ENCODE peak calls at places on chromosomes 7 and 10, in five cellular contexts. One of them, this sample, is unnamed.

GRCh38 chr7:30681262-30682130 is 760 bp downstream of the CRHR2 start:
- DNase-seq in psoas muscle: no peak
- DNase-seq in bronchial epithelial cell: no peak
- DNase-seq in uterus: no peak
- DNase-seq in HCT116: no peak
- DNase-seq in this sample: no peak

GRCh38 chr10:83983578-83984255 is 155.6 kb upstream of the GHITM start:
- DNase-seq in uterus: no peak
- DNase-seq in HCT116: peak; percentile 23
- DNase-seq in bronchial epithelial cell: peak; percentile 88
- DNase-seq in psoas muscle: no peak
- DNase-seq in this sample: no peak

GRCh38 chr7:28488061-28488791 is 75.9 kb downstream of the CREB5 start:
- DNase-seq in HCT116: no peak
- DNase-seq in bronchial epithelial cell: peak; percentile 31
- DNase-seq in uterus: no peak
- DNase-seq in psoas muscle: no peak
- DNase-seq in this sample: no peak

GRCh38 chr10:2966134-2966533 is 101.2 kb upstream of the PFKP start:
- DNase-seq in psoas muscle: no peak
- DNase-seq in HCT116: no peak
- DNase-seq in uterus: no peak
- DNase-seq in bronchial epithelial cell: no peak
- DNase-seq in this sample: no peak

GRCh38 chr10:90947025-90947960 is 26.4 kb upstream of the ANKRD1 start:
- DNase-seq in HCT116: no peak
- DNase-seq in bronchial epithelial cell: no peak
- DNase-seq in uterus: no peak
- DNase-seq in psoas muscle: no peak
- DNase-seq in this sample: no peak

GRCh38 chr10:121702351-121703320 is 104.4 kb upstream of the FGFR2 start:
- DNase-seq in bronchial epithelial cell: peak; percentile 69
- DNase-seq in HCT116: no peak
- DNase-seq in psoas muscle: no peak
- DNase-seq in uterus: no peak
- DNase-seq in this sample: peak; percentile 11

GRCh38 chr10:93992400-93993030 is 1.2 kb upstream of the PLCE1 start:
- DNase-seq in psoas muscle: no peak
- DNase-seq in bronchial epithelial cell: no peak
- DNase-seq in uterus: no peak
- DNase-seq in HCT116: no peak
- DNase-seq in this sample: no peak

GRCh38 chr7:57403601-57404342 is 46.2 kb upstream of the ZNF716 start:
- DNase-seq in bronchial epithelial cell: no peak
- DNase-seq in uterus: no peak
- DNase-seq in HCT116: no peak
- DNase-seq in psoas muscle: peak; percentile 81
- DNase-seq in this sample: no peak

GRCh38 chr7:12800501-12800900 is 113.1 kb downstream of the ARL4A start:
- DNase-seq in psoas muscle: no peak
- DNase-seq in uterus: no peak
- DNase-seq in HCT116: no peak
- DNase-seq in bronchial epithelial cell: no peak
- DNase-seq in this sample: no peak

GRCh38 chr10:132520147-132520811 is 17.3 kb upstream of the INPP5A start:
- DNase-seq in bronchial epithelial cell: no peak
- DNase-seq in uterus: peak; percentile 82
- DNase-seq in HCT116: no peak
- DNase-seq in psoas muscle: peak; percentile 63
- DNase-seq in this sample: peak; percentile 85

GRCh38 chr10:24463683-24464426 is 254.9 kb downstream of the KIAA1217 start:
- DNase-seq in HCT116: no peak
- DNase-seq in bronchial epithelial cell: peak; percentile 98
- DNase-seq in uterus: peak; percentile 44
- DNase-seq in psoas muscle: no peak
- DNase-seq in this sample: no peak

GRCh38 chr10:119252470-119253151 is 45.2 kb downstream of the GRK5 start:
- DNase-seq in bronchial epithelial cell: no peak
- DNase-seq in HCT116: no peak
- DNase-seq in psoas muscle: no peak
- DNase-seq in uterus: no peak
- DNase-seq in this sample: no peak

GRCh38 chr10:119248681-119249080 is 41.3 kb downstream of the GRK5 start:
- DNase-seq in bronchial epithelial cell: no peak
- DNase-seq in psoas muscle: no peak
- DNase-seq in uterus: no peak
- DNase-seq in HCT116: no peak
- DNase-seq in this sample: no peak

GRCh38 chr10:119251315-119251708 is 43.9 kb downstream of the GRK5 start:
- DNase-seq in psoas muscle: no peak
- DNase-seq in uterus: peak; percentile 90
- DNase-seq in HCT116: no peak
- DNase-seq in bronchial epithelial cell: no peak
- DNase-seq in this sample: peak; percentile 33

GRCh38 chr10:119252051-119252465 is 44.7 kb downstream of the GRK5 start:
- DNase-seq in psoas muscle: peak; percentile 68
- DNase-seq in uterus: no peak
- DNase-seq in HCT116: no peak
- DNase-seq in bronchial epithelial cell: no peak
- DNase-seq in this sample: no peak

GRCh38 chr10:119250641-119251314 is 43.4 kb downstream of the GRK5 start:
- DNase-seq in bronchial epithelial cell: peak; percentile 95
- DNase-seq in HCT116: no peak
- DNase-seq in psoas muscle: no peak
- DNase-seq in uterus: no peak
- DNase-seq in this sample: peak; percentile 59
- H3K4me3 ChIP-seq in bronchial epithelial cell: no peak overlapping the region
- H3K4me3 ChIP-seq in HCT116: no peak overlapping the region
- H3K4me3 ChIP-seq in psoas muscle: no peak overlapping the region
- H3K4me3 ChIP-seq in uterus: no peak overlapping the region
- H3K4me3 ChIP-seq in this sample: no peak overlapping the region

DNA sequence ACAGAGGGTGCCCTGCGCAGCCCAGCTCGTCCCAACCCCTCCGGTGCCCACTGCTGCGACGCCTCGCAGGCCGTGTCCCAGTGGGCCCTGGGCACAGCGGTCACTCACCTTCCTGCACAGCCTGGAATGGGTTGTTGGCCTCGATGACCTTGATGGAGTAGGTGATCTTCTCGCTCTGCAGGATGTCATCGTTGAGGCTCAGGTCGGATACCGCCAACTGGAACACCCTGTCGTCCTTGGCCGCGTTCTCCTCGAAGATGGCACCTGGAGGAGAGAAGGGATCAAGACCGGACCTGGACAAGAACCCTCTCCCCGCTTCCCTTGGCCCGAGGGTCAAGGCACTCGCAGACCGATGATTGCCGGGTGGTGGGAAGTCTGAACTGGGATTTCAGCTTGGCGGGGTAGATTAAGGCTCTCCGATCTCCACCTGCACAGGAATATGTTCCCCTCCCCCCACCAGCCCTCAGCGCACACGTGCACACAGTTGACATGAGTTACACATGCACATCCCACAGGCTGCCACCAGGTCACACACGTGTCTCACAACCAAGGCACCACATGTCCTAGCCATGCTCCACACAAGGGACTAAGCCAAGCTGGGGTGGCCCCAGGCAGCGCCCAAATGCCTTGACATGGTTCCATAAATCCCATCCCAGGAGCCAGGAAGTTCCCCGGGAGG is 2.6 kb downstream of the GRID1 start:
- DNase-seq in psoas muscle: peak; percentile 36
- DNase-seq in bronchial epithelial cell: no peak
- DNase-seq in uterus: no peak
- DNase-seq in HCT116: no peak
- DNase-seq in this sample: no peak
- H3K27me3 ChIP-seq in psoas muscle: peaks cover 22% of the 10 kb centered on the region
- H3K27me3 ChIP-seq in bronchial epithelial cell: peaks cover 35% of the 10 kb centered on the region
- H3K27me3 ChIP-seq in uterus: no peaks in the 10 kb centered on the region
- H3K27me3 ChIP-seq in HCT116: no peaks in the 10 kb centered on the region
- H3K27me3 ChIP-seq in this sample: peaks cover 30% of the 10 kb centered on the region

GRCh38 chr7:94888542-94888941 is 18.9 kb upstream of the PPP1R9A start:
- DNase-seq in HCT116: peak; percentile 34
- DNase-seq in psoas muscle: no peak
- DNase-seq in uterus: no peak
- DNase-seq in bronchial epithelial cell: peak; percentile 32
- DNase-seq in this sample: no peak
- TF ChIP-seq CTCF in HCT116: peak; percentile 33
- TF ChIP-seq CTCF in psoas muscle: no peak
- TF ChIP-seq CTCF in uterus: no peak
- TF ChIP-seq CTCF in bronchial epithelial cell: peak; percentile 45
- TF ChIP-seq CTCF in this sample: no peak

GRCh38 chr7:41814888-41815287 is 112.0 kb upstream of the INHBA start:
- DNase-seq in HCT116: no peak
- DNase-seq in uterus: no peak
- DNase-seq in psoas muscle: no peak
- DNase-seq in bronchial epithelial cell: no peak
- DNase-seq in this sample: no peak
- H3K4me3 ChIP-seq in HCT116: no peak overlapping the region
- H3K4me3 ChIP-seq in uterus: no peak overlapping the region
- H3K4me3 ChIP-seq in psoas muscle: no peak overlapping the region
- H3K4me3 ChIP-seq in bronchial epithelial cell: no peak overlapping the region
- H3K4me3 ChIP-seq in this sample: no peak overlapping the region

GRCh38 chr10:130243015-130243414 is 106.8 kb downstream of the GLRX3 start:
- DNase-seq in HCT116: no peak
- DNase-seq in uterus: no peak
- DNase-seq in bronchial epithelial cell: no peak
- DNase-seq in psoas muscle: no peak
- DNase-seq in this sample: no peak
- H3K27me3 ChIP-seq in HCT116: no peaks in the 10 kb centered on the region
- H3K27me3 ChIP-seq in uterus: no peaks in the 10 kb centered on the region
- H3K27me3 ChIP-seq in bronchial epithelial cell: no peaks in the 10 kb centered on the region
- H3K27me3 ChIP-seq in psoas muscle: no peaks in the 10 kb centered on the region
- H3K27me3 ChIP-seq in this sample: no peaks in the 10 kb centered on the region